ENCODE peak calls at places on chromosome 11, in six cellular contexts. T is MM.1S, S is HCT116, D is GM23248, G is Karpas-422, X is SK-N-SH. C is an unnamed sample. For H3K9me2, the result is how much of the 10 kb centered on the place peaks cover.

GRCh38 chr11:78840190-78840589 is 265.5 kb upstream of the NARS2 start:
- DNase-seq in D (peak), G (no peak), X (peak), S (no peak), T (no peak), C (no peak)

GRCh38 chr11:69106124-69106811 is 49.5 kb upstream of the SMIM38 start:
- DNase-seq in X (peak), G (no peak), S (no peak), D (no peak), T (no peak), C (peak)

GRCh38 chr11:130431337-130431773 is 2.9 kb upstream of the ADAMTS8 start:
- DNase-seq in S (peak), G (peak), D (peak), X (peak), T (peak), C (peak)

GRCh38 chr11:64343740-64344133 is 3.7 kb downstream of the CCDC88B start:
- DNase-seq in X (peak), D (peak), G (no peak), T (no peak), S (no peak), C (peak)

GRCh38 chr11:111871693-111872161 is 346 bp upstream of the ALG9 start:
- DNase-seq in G (peak), S (no peak), X (peak), D (peak), T (no peak), C (no peak)

GRCh38 chr11:62856333-62856910 is 17.0 kb upstream of the WDR74 start:
- DNase-seq in S (no peak), G (peak), T (no peak), X (no peak), D (peak), C (peak)

GRCh38 chr11:131409307-131409706 is 38.9 kb downstream of the NTM start:
- DNase-seq in S (no peak), D (no peak), G (no peak), T (peak), X (no peak), C (no peak)

GRCh38 chr11:95229199-95230053 is 1.6 kb downstream of the SESN3 start:
- DNase-seq in G (peak), D (peak), S (no peak), T (peak), X (peak), C (no peak)

GRCh38 chr11:119750056-119750455 is 21.1 kb upstream of the NECTIN1 start:
- DNase-seq in D (no peak), G (no peak), X (no peak), S (no peak), T (no peak), C (no peak)

GRCh38 chr11:18706330-18707243 is 8.0 kb downstream of the TMEM86A start:
- DNase-seq in X (peak), G (no peak), D (peak), S (no peak), T (no peak), C (no peak)

GRCh38 chr11:34146866-34147265 is 41.4 kb downstream of the NAT10 start:
- DNase-seq in G (no peak), S (no peak), D (no peak), X (no peak), T (no peak), C (no peak)

GRCh38 chr11:45988922-45989321 is 66.5 kb downstream of the LARGE2 start:
- DNase-seq in D (no peak), S (no peak), G (no peak), T (no peak), X (no peak), C (no peak)

GRCh38 chr11:90447651-90448050 is 224.8 kb upstream of the CHORDC1 start:
- DNase-seq in S (no peak), D (no peak), X (no peak), T (no peak), G (no peak), C (no peak)

GRCh38 chr11:2235588-2236326 is 34.6 kb downstream of the ASCL2 start:
- DNase-seq in G (no peak), D (no peak), T (no peak), X (no peak), S (no peak), C (no peak)

GRCh38 chr11:80698646-80699045 is 1257.8 kb upstream of the TENM4 start:
- DNase-seq in T (no peak), X (no peak), S (no peak), D (no peak), G (no peak), C (peak)

GRCh38 chr11:62852523-62853188 is 13.3 kb upstream of the WDR74 start:
- DNase-seq in D (no peak), S (no peak), G (peak), X (no peak), T (no peak), C (no peak)

GRCh38 chr11:3052567-3052966 is 4.7 kb downstream of the CARS1 start:
- DNase-seq in G (peak), D (no peak), T (no peak), S (no peak), X (no peak), C (no peak)

GRCh38 chr11:1749787-1750351 is 526 bp downstream of the IFITM10 start:
- DNase-seq in X (no peak), D (peak), G (no peak), T (no peak), S (no peak), C (peak)

GRCh38 chr11:57597971-57598830 is 716 bp downstream of the SERPING1 start:
- DNase-seq in G (no peak), S (no peak), D (peak), X (peak), T (no peak), C (no peak)

GRCh38 chr11:75428989-75429640 is 3.9 kb downstream of the KLHL35 start:
- DNase-seq in G (no peak), D (no peak), S (no peak), X (no peak), T (no peak), C (no peak)

GRCh38 chr11:104531075-104531474 is 367.1 kb upstream of the PDGFD start:
- DNase-seq in D (no peak), S (no peak), T (no peak), X (no peak), G (peak), C (peak)

GRCh38 chr11:82080160-82080559 is 653.5 kb downstream of the FAM181B start:
- DNase-seq in D (peak), G (no peak), S (no peak), X (no peak), T (no peak), C (no peak)

GRCh38 chr11:1669546-1670218 is 27.3 kb upstream of the KRTAP5-6 start:
- DNase-seq in D (no peak), S (no peak), G (no peak), T (no peak), X (peak), C (no peak)

GRCh38 chr11:102384419-102385052 is 37.5 kb downstream of the BIRC2 start:
- DNase-seq in X (peak), S (no peak), D (no peak), G (no peak), T (no peak), C (no peak)

GRCh38 chr11:26095340-26095739 is 236.6 kb upstream of the ANO3 start:
- DNase-seq in T (no peak), G (no peak), D (no peak), S (no peak), X (no peak), C (no peak)

GRCh38 chr11:12359761-12360160 is 17.6 kb upstream of the PARVA start:
- DNase-seq in G (no peak), D (peak), X (no peak), T (no peak), S (no peak), C (peak)

GRCh38 chr11:45659031-45659817 is 6.2 kb downstream of the CHST1 start:
- DNase-seq in X (no peak), S (no peak), D (peak), G (no peak), T (no peak), C (no peak)

GRCh38 chr11:109208116-109208515 is 213.9 kb upstream of the C11orf87 start:
- DNase-seq in S (no peak), X (no peak), T (no peak), D (no peak), G (no peak), C (no peak)

GRCh38 chr11:45964911-45965389 is 42.5 kb downstream of the LARGE2 start:
- DNase-seq in D (peak), S (peak), T (peak), G (peak), X (peak), C (peak)

GRCh38 chr11:63929616-63930015 is 9.2 kb upstream of the NAA40 start:
- DNase-seq in X (no peak), G (no peak), S (no peak), D (no peak), T (no peak), C (no peak)

GRCh38 chr11:2290351-2290841 is 11.3 kb downstream of the C11orf21 start:
- DNase-seq in S (no peak), X (no peak), D (no peak), G (no peak), T (no peak), C (peak)

GRCh38 chr11:102313225-102313940 is 3.9 kb upstream of the BIRC3 start:
- DNase-seq in D (no peak), X (no peak), G (no peak), T (no peak), S (no peak), C (peak)

GRCh38 chr11:100680070-100680469 is 7.0 kb upstream of the ARHGAP42 start:
- DNase-seq in G (no peak), S (no peak), T (no peak), X (no peak), D (no peak), C (no peak)

GRCh38 chr11:57639321-57640067 is 10.2 kb downstream of the YPEL4 start:
- DNase-seq in D (peak), G (no peak), S (no peak), X (peak), T (no peak), C (peak)

GRCh38 chr11:4936745-4937144 is 10.7 kb downstream of the OR51A4 start:
- DNase-seq in G (no peak), D (no peak), S (no peak), T (no peak), X (no peak), C (no peak)

GRCh38 chr11:17275376-17276235 is 933 bp upstream of the NUCB2 start:
- DNase-seq in X (no peak), T (no peak), D (peak), S (no peak), G (no peak), C (peak)

GRCh38 chr11:88320149-88320559 is 17.4 kb downstream of the CTSC start:
- DNase-seq in T (no peak), D (peak), S (no peak), X (no peak), G (no peak), C (peak)

GRCh38 chr11:132898676-132899075 is 633.6 kb downstream of the OPCML start:
- DNase-seq in D (no peak), G (no peak), X (no peak), S (no peak), T (no peak), C (no peak)
- H3K9me2 ChIP-seq in D (under half), G (under half), X (under half), S (under half), T (under half), C (under half)

GRCh38 chr11:19777342-19778102 is 64.9 kb downstream of the NAV2 start:
- DNase-seq in X (no peak), T (no peak), D (peak), S (no peak), G (no peak), C (peak)
- H3K9ac ChIP-seq in X (no peak), T (no peak), D (peak), S (no peak), G (no peak), C (peak)

DNA sequence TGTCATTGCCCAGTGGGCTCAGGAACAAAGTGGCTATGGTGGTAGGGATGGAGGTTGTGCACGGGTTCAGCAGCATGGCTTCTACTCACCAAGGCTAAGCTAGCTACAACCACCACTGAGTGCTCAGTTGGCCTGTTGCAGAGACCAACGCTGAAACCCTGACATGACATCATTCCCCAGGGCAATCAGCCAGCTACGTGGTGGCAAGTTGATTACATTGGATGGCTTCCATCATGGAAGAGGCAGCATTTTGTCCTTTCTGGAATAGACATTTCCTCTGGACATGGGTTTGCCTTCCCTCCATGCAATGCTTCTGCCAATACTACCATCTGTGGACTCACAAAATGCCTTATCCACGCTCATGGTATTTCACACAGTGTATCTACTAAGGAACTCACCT is 634.3 kb downstream of the OPCML start:
- DNase-seq in T (no peak), S (no peak), D (no peak), X (no peak), G (no peak), C (no peak)
- H3K9me2 ChIP-seq in T (under half), S (under half), D (under half), X (under half), G (under half), C (under half)

GRCh38 chr11:577611-577894 is 1.3 kb downstream of the PHRF1 start:
- DNase-seq in S (no peak), D (no peak), G (no peak), X (no peak), T (no peak), C (no peak)
- H3K9ac ChIP-seq in S (peak), D (peak), G (peak), X (peak), T (peak), C (peak)

GRCh38 chr11:8871283-8871775 is 39.7 kb upstream of the AKIP1 start:
- DNase-seq in G (no peak), S (peak), D (peak), X (peak), T (no peak), C (peak)
- H3K9me2 ChIP-seq in G (under half), S (under half), D (under half), X (under half), T (under half), C (under half)

DNA sequence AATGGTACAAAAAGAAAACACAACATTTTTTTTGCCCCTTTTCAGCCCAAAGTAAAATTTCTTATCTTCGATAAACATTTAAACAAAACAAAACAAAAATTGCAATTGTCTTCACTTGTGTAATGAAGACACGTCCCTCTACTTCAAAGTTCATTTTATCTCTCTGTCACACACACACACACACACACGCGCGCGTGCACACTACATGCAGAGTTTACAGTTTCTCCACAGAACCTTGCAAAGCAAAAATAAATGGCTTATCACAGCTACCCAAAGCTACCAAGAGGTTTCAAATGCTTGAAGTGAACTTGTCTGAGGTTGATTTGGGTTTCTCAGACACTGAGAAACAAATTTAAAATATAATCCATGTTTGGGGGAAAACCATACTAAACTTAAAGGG is 72.3 kb downstream of the ETS1 start:
- DNase-seq in D (no peak), X (no peak), G (no peak), S (no peak), T (no peak), C (no peak)
- H3K9ac ChIP-seq in D (no peak), X (no peak), G (peak), S (no peak), T (no peak), C (no peak)

DNA sequence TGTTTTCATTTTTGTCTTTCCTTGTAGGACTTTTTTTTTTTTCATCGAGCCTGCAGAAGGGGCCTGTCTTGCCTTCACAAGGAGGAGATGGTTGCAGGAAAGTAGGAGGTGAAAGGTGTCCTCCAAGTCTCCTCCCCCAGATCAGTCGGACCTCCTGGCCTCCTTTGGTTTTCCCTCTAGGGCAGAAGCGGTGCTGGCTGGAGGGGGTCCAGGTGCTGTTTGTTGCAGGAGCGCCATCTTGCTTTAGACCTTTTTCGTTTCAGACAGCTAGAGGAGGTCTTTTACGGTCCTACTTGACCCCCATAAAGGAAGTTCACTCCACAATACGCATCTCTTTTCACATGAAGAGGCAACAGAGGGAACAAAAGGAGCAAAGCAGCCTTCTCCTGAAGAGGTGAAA is 66.0 kb downstream of the ZBTB16 start:
- DNase-seq in T (no peak), S (no peak), D (no peak), G (no peak), X (no peak), C (no peak)
- H3K9me2 ChIP-seq in T (under half), S (under half), D (under half), G (under half), X (under half), C (under half)

DNA sequence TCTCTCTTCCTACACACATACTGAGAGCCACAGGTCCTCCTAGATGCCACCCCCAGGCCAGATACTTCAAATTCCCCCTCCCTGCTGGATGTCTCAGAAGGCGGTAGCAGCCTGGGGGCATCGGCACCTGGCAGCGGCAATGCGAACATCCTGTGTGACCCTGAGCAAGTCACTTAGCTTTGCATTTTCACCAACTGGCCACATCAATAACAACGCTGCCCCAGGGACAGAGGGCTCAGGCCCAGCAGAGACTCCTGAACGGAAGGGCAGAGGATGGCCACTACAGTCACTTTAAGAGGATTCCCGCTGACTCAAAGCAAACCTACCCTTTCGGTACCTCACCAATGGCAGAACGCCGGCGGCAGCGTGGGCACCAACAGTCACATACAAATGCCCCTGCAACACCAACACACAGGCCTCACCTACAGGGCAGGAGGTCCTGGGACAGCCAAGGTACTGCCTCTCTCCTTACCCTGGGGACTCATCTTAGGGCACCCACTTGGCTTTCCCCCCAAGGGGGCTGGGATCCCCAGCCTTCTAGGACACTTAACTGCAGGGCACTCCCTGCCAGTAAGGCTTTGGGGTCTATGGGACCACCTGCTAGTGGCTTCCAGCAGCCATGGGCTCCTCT is 1.6 kb downstream of the LMO1 start:
- DNase-seq in G (no peak), S (no peak), D (no peak), T (no peak), X (peak), C (no peak)
- H3K9ac ChIP-seq in G (no peak), S (no peak), D (no peak), T (no peak), X (no peak), C (no peak)

DNA sequence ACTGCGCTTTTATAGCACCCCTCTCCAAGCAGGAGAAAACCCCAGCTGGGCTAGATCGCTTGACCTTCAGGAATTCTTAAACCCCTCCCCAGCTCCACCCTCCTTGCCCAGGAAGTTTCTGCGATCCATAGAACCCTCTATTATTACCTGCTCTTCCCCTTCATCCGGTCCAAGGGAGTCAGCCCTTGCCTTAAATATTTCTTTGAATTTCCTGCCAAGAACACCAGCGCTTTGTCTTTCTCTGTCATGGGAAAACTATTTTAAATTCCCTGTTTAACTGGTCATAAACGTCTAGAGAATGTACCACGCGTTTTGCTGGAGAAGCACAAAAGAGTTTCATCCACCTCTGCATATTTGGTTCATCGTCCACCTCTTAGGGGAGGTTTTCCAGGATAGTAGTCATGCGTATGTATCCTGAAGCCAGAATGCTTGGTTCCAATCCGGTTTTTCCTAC is 522 bp upstream of the TRAF6 start:
- DNase-seq in D (peak), T (no peak), S (no peak), G (no peak), X (no peak), C (peak)
- H3K9me2 ChIP-seq in D (under half), T (under half), S (under half), G (under half), X (under half), C (under half)

DNA sequence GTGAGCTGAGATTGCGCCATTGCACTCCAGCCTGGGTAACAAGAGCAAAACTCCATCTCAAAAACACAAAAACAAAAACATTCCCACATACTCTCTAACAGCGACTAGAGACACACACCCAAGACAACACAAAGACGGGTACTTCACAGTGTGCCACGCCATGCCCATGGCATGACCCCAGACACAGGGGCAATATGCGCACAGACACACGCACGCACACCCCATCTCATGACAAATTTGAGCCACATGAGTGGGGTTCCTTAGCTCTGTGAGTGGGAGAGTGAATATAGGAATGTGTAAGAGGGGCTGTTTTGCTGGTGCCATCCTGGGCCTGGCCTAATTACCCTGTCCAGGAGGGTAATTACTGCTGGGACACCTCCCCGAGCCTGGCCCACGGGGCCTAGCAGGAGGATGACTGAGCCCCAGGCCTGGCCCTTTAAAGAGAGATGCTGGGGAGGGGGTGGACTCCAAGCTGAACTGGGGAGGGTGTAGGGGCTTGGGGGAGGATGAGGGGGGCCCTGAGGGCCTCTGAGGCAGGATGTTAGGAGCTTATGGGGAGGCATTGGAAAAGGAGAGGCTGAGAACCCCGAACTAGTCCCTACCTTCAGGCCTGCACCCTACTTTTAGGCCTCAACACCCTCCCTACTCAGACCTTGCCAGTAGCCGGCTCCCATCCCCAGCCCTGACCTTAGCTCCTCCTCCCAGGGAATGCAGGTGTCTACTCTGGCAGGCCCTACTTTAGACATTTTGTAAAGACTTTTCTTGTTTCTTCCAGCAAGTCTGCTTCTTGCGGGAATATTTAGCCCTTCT is 1.5 kb downstream of the LTBP3 start:
- DNase-seq in D (peak), S (no peak), G (no peak), X (no peak), T (no peak), C (peak)
- H3K9ac ChIP-seq in D (peak), S (peak), G (no peak), X (peak), T (no peak), C (peak)